ENCODE peak calls at places on chromosome 18, in four cellular contexts. U, O, Y and K are unnamed samples.

GRCh38 chr18:3429121-3429520 is 20.9 kb upstream of the TGIF1 start:
- DNase-seq in U (no peak), O (no peak), Y (no peak), K (no peak)

GRCh38 chr18:9008709-9009635 is 93.5 kb upstream of the NDUFV2 start:
- DNase-seq in U (no peak), Y (no peak), O (no peak), K (no peak)

GRCh38 chr18:6031442-6031841 is 136.1 kb upstream of the TMEM200C start:
- DNase-seq in U (no peak), Y (no peak), O (no peak), K (no peak)

GRCh38 chr18:24875761-24876160 is 415.3 kb downstream of the HRH4 start:
- DNase-seq in O (no peak), Y (no peak), U (no peak), K (no peak)

GRCh38 chr18:55381277-55381676 is 206.7 kb downstream of the TCF4 start:
- DNase-seq in O (no peak), Y (no peak), U (no peak), K (no peak)

GRCh38 chr18:74468547-74469014 is 11.5 kb upstream of the DIPK1C start:
- DNase-seq in U (no peak), Y (no peak), O (peak; percentile 75), K (no peak)

GRCh38 chr18:29608982-29609381 is 1432.1 kb upstream of the CDH2 start:
- DNase-seq in Y (no peak), U (no peak), O (no peak), K (no peak)

GRCh38 chr18:36511791-36512352 is 214.4 kb downstream of the FHOD3 start:
- DNase-seq in Y (no peak), O (no peak), U (no peak), K (no peak)